ENCODE peak calls at places on chromosomes 2 and 18, in eight cellular contexts. E is CD8-positive, alpha-beta memory T cell; T is left cardiac atrium; D is activated CD4-positive, CD25-positive, alpha-beta regulatory T cell; F is effector CD4-positive, alpha-beta T cell; N is retina; A is NCI-H1436; V is stimulated activated CD8-positive, alpha-beta memory T cell treated with anti-CD3 and anti-CD28 coated beads, Interleukin-7, amount 100 ng/mL, for 1 hour. Z is an unnamed sample.
A peak's percentile ranks its signal among the peaks of the same experiment; 100 is the strongest.

GRCh38 chr2:97979894-97980293 is 15.9 kb downstream of the TMEM131 start:
- DNase-seq in A (no peak), E (no peak), V (no peak), D (no peak), F (no peak), T (no peak), N (no peak), Z (no peak)

GRCh38 chr2:174142290-174142689 is 106.0 kb downstream of the OLA1 start:
- DNase-seq in T (no peak), V (no peak), F (no peak), E (no peak), N (no peak), D (no peak), A (peak; percentile 39), Z (no peak)

GRCh38 chr18:12041561-12041960 is 52.1 kb upstream of the ANKRD62 start:
- DNase-seq in E (no peak), N (no peak), V (no peak), D (no peak), F (no peak), A (no peak), T (no peak), Z (no peak)

GRCh38 chr2:207073791-207074678 is 91.7 kb downstream of the KLF7 start:
- DNase-seq in V (peak; percentile 5), T (no peak), A (no peak), E (peak; percentile 10), N (no peak), F (no peak), D (no peak), Z (no peak)

GRCh38 chr2:66982766-66983165 is 414.4 kb upstream of the ETAA1 start:
- DNase-seq in N (no peak), E (no peak), A (no peak), D (no peak), V (no peak), T (no peak), F (no peak), Z (no peak)

GRCh38 chr2:118614856-118615255 is 232.6 kb downstream of the EN1 start:
- DNase-seq in F (no peak), E (no peak), N (no peak), D (no peak), A (no peak), V (no peak), T (no peak), Z (no peak)

GRCh38 chr2:215921884-215922283 is 91.5 kb downstream of the MREG start:
- DNase-seq in N (no peak), T (peak; percentile 39), A (no peak), F (no peak), D (no peak), V (no peak), E (no peak), Z (no peak)

GRCh38 chr2:37448342-37449120 is 104.1 kb downstream of the QPCT start:
- DNase-seq in N (no peak), T (no peak), A (no peak), V (no peak), D (no peak), E (no peak), F (no peak), Z (no peak)

GRCh38 chr18:48542513-48543181 is 3.8 kb downstream of the CTIF start:
- DNase-seq in T (no peak), D (no peak), E (no peak), V (no peak), A (no peak), F (no peak), N (no peak), Z (no peak)

GRCh38 chr2:119644186-119644585 is 34.8 kb upstream of the TMEM177 start:
- DNase-seq in N (no peak), V (no peak), D (no peak), E (no peak), T (no peak), F (no peak), A (no peak), Z (no peak)

GRCh38 chr2:189570565-189570964 is 10.0 kb downstream of the SLC40A1 start:
- DNase-seq in N (no peak), V (no peak), D (no peak), T (no peak), A (no peak), F (no peak), E (no peak), Z (no peak)

GRCh38 chr2:134411828-134412638 is 158.2 kb downstream of the MGAT5 start:
- DNase-seq in E (peak; percentile 68), T (peak; percentile 64), V (peak; percentile 31), F (peak; percentile 45), N (peak; percentile 88), D (peak; percentile 10), A (peak; percentile 78), Z (no peak)

GRCh38 chr2:126749537-126749936 is 93.6 kb downstream of the GYPC start:
- DNase-seq in V (no peak), D (no peak), A (no peak), T (no peak), N (no peak), F (no peak), E (no peak), Z (no peak)

GRCh38 chr2:234165421-234165820 is 114.9 kb downstream of the SPP2 start:
- DNase-seq in T (no peak), E (no peak), V (no peak), F (no peak), D (no peak), A (no peak), N (no peak), Z (no peak)

GRCh38 chr2:159684796-159685195 is 27.5 kb upstream of the MARCHF7 start:
- DNase-seq in F (no peak), A (no peak), E (no peak), D (no peak), N (no peak), T (no peak), V (no peak), Z (no peak)

GRCh38 chr18:54506516-54507261 is 84.4 kb upstream of the DYNAP start:
- DNase-seq in V (no peak), N (no peak), D (no peak), E (no peak), T (no peak), A (no peak), F (no peak), Z (no peak)

GRCh38 chr2:37342636-37343211 is 1.7 kb upstream of the QPCT start:
- DNase-seq in T (no peak), E (no peak), V (no peak), A (no peak), F (no peak), N (no peak), D (no peak), Z (no peak)

GRCh38 chr2:164719996-164720941 is 99.0 kb upstream of the GRB14 start:
- DNase-seq in A (no peak), E (no peak), T (no peak), D (no peak), V (no peak), N (no peak), F (no peak), Z (no peak)

GRCh38 chr2:145597809-145598208 is 1077.9 kb upstream of the ZEB2 start:
- DNase-seq in N (no peak), D (no peak), T (no peak), V (no peak), F (no peak), E (no peak), A (no peak), Z (no peak)

GRCh38 chr2:234252766-234253165 is 202.3 kb downstream of the SPP2 start:
- DNase-seq in T (no peak), N (peak; percentile 9), F (no peak), A (no peak), V (no peak), E (no peak), D (no peak), Z (no peak)

GRCh38 chr2:150228936-150229335 is 258.5 kb downstream of the RND3 start:
- DNase-seq in A (no peak), N (no peak), F (no peak), T (no peak), V (no peak), E (no peak), D (no peak), Z (no peak)

GRCh38 chr2:71995067-71995665 is 152.5 kb downstream of the CYP26B1 start:
- DNase-seq in D (no peak), N (no peak), A (no peak), T (no peak), V (no peak), E (no peak), F (no peak), Z (no peak)

GRCh38 chr2:42706836-42707235 is 57.1 kb downstream of the OXER1 start:
- DNase-seq in F (no peak), D (no peak), N (no peak), V (no peak), E (no peak), A (no peak), T (no peak), Z (no peak)

GRCh38 chr18:48662021-48662661 is 123.3 kb downstream of the CTIF start:
- DNase-seq in N (peak; percentile 31), A (no peak), T (no peak), E (no peak), F (no peak), D (no peak), V (no peak), Z (no peak)

GRCh38 chr2:36169843-36170242 is 185.7 kb upstream of the CRIM1 start:
- DNase-seq in F (no peak), E (no peak), T (no peak), N (no peak), V (no peak), D (no peak), A (no peak), Z (no peak)

GRCh38 chr18:64409511-64409910 is 260.6 kb upstream of the LINC00305 start:
- DNase-seq in F (no peak), N (no peak), A (peak; percentile 8), D (no peak), E (no peak), V (no peak), T (no peak), Z (no peak)

GRCh38 chr2:132798334-132798733 is 128.3 kb upstream of the LYPD1 start:
- DNase-seq in V (no peak), F (no peak), D (no peak), N (no peak), E (no peak), A (no peak), T (no peak), Z (no peak)

GRCh38 chr2:147632193-147632592 is 212.6 kb upstream of the ACVR2A start:
- DNase-seq in N (no peak), F (no peak), D (no peak), A (no peak), V (no peak), T (no peak), E (no peak), Z (no peak)

GRCh38 chr18:72206814-72207213 is 337.3 kb downstream of the CBLN2 start:
- DNase-seq in D (no peak), A (peak; percentile 2), F (no peak), E (no peak), N (no peak), V (no peak), T (no peak), Z (no peak)

GRCh38 chr2:127649100-127649611 is 3.2 kb downstream of the GPR17 start:
- DNase-seq in V (no peak), E (no peak), T (peak; percentile 43), N (no peak), F (no peak), D (no peak), A (no peak), Z (no peak)

GRCh38 chr2:42261531-42262195 is 92.5 kb downstream of the EML4 start:
- DNase-seq in D (no peak), E (no peak), A (no peak), N (no peak), F (no peak), T (no peak), V (no peak), Z (no peak)

GRCh38 chr2:234288974-234289455 is 207.9 kb downstream of the ARL4C start:
- DNase-seq in T (peak; percentile 62), A (peak; percentile 8), N (peak; percentile 67), V (peak; percentile 53), F (peak; percentile 58), E (peak; percentile 67), D (peak; percentile 27), Z (no peak)

GRCh38 chr2:173750332-173750731 is 214.8 kb downstream of the SP3 start:
- DNase-seq in N (peak; percentile 74), A (no peak), V (no peak), D (no peak), E (no peak), F (no peak), T (no peak), Z (no peak)

GRCh38 chr2:231648579-231649174 is 56.0 kb downstream of the TEX44 start:
- DNase-seq in T (peak; percentile 59), D (no peak), A (no peak), V (no peak), F (peak; percentile 36), E (peak; percentile 35), N (peak; percentile 59), Z (no peak)

Z was measured in C1 segment of cervical spinal cord.